ENCODE peak calls at places on chromosomes 11 and 22, in seven cellular contexts. H is neural progenitor cell, A is K562, I is colonic mucosa, Q is heart left ventricle, J is GM23338, B is adrenal gland. C is an unnamed sample.
A peak's percentile ranks its signal among the peaks of the same experiment; 100 is the strongest.

GRCh38 chr22:32967285-32968101 is 90.7 kb downstream of the SYN3 start:
- DNase-seq in J (no peak), H (no peak), A (no peak), B (no peak), I (no peak), Q (no peak), C (no peak)

GRCh38 chr11:23143031-23143430 is 282.8 kb upstream of the CCDC179 start:
- DNase-seq in B (no peak), Q (no peak), I (no peak), J (no peak), H (no peak), A (no peak), C (no peak)

GRCh38 chr11:125244166-125244565 is 79.6 kb downstream of the PKNOX2 start:
- DNase-seq in Q (no peak), J (no peak), A (no peak), B (no peak), H (no peak), I (no peak), C (no peak)

GRCh38 chr11:122642472-122642922 is 13.0 kb upstream of the UBASH3B start:
- DNase-seq in A (no peak), Q (no peak), B (no peak), J (no peak), H (no peak), I (no peak), C (peak; percentile 61)

GRCh38 chr11:74683279-74683871 is 47.9 kb downstream of the CHRDL2 start:
- DNase-seq in I (no peak), B (peak; percentile 36), H (peak; percentile 64), A (no peak), J (peak; percentile 72), Q (no peak), C (no peak)

GRCh38 chr11:122732342-122733300 is 77.1 kb downstream of the UBASH3B start:
- DNase-seq in B (no peak), J (no peak), I (no peak), Q (no peak), A (no peak), H (no peak), C (no peak)

GRCh38 chr11:8016396-8016949 is 29.3 kb downstream of the EIF3F start:
- DNase-seq in J (peak; percentile 81), Q (no peak), I (peak; percentile 9), H (no peak), B (no peak), A (no peak), C (no peak)

GRCh38 chr11:61503135-61503770 is 5.3 kb upstream of the LRRC10B start:
- DNase-seq in A (no peak), I (no peak), B (no peak), H (no peak), Q (no peak), J (no peak), C (no peak)

GRCh38 chr11:12126352-12127019 is 16.1 kb downstream of the MICAL2 start:
- DNase-seq in B (no peak), I (no peak), J (no peak), A (peak; percentile 36), H (no peak), Q (no peak), C (peak; percentile 60)

GRCh38 chr11:14539867-14540475 is 19.8 kb upstream of the PSMA1 start:
- DNase-seq in A (no peak), I (no peak), H (no peak), Q (peak; percentile 15), B (no peak), J (peak; percentile 30), C (no peak)

GRCh38 chr22:21641417-21641794 is 696 bp upstream of the SDF2L1 start:
- DNase-seq in J (peak; percentile 68), Q (no peak), H (peak; percentile 79), B (no peak), A (peak; percentile 90), I (peak; percentile 68), C (no peak)

GRCh38 chr11:107197932-107198331 is 179.7 kb upstream of the GUCY1A2 start:
- DNase-seq in B (no peak), J (no peak), H (no peak), Q (no peak), A (no peak), I (no peak), C (no peak)

GRCh38 chr11:45041556-45041955 is 90.9 kb upstream of the TP53I11 start:
- DNase-seq in H (peak; percentile 45), Q (no peak), I (no peak), A (no peak), J (no peak), B (no peak), C (no peak)

GRCh38 chr22:25759825-25760231 is 17.8 kb downstream of the MYO18B start:
- DNase-seq in B (no peak), I (no peak), H (no peak), J (no peak), A (no peak), Q (peak; percentile 57), C (peak; percentile 65)

GRCh38 chr11:119493712-119494111 is 70.7 kb upstream of the THY1 start:
- DNase-seq in J (peak; percentile 88), H (peak; percentile 85), B (peak; percentile 47), Q (no peak), I (peak; percentile 30), A (peak; percentile 72), C (peak; percentile 27)

DNA sequence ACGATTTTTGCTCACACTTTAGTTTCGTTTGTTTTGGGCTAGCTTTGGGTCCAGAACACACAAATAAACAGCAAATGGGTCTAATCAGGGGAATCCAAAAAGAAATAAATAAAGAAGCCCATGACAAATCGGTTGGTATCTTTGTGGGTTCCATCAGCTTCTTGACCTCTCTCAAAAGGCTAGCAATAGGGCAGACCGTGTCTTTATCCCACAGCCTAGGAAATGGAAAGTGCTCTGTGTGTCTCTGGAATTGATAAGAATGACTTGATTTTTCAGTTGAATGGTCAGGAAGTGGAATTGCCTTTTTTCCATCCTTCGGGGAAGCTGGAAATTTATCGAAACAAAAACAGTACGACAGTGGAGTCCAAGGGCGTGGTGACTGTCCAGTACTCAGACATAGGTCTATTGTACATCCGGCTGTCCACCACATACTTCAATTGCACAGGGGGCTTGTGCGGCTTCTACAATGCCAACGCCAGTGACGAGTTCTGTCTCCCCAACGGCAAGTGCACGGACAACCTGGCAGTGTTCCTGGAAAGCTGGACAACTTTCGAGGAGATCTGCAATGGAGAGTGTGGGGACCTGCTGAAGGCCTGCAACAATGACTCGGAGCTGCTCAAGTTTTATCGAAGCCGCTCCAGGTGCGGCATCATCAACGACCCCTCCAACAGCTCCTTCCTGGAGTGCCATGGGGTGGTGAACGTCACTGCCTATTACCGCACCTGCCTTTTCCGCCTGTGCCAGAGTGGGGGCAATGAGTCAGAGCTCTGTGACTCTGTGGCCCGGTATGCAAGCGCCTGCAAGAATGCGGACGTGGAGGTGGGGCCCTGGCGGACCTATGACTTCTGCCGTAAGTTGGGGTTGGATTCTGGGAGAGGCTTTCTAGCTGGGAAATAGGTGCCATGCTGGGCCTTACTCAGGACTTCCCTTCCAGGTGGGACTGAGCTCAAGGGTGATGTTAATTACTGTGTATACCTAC is 28.6 kb downstream of the TECTA start:
- DNase-seq in A (no peak), H (no peak), I (no peak), J (no peak), B (no peak), Q (no peak), C (peak; percentile 45)
- H3K27ac ChIP-seq in A (no peak overlapping the region), H (no peak overlapping the region), I (no peak overlapping the region), J (no peak overlapping the region), B (no peak overlapping the region), Q (no peak overlapping the region), C (no peak overlapping the region)

GRCh38 chr11:105582497-105582896 is 27.4 kb upstream of the GRIA4 start:
- DNase-seq in H (no peak), Q (no peak), I (no peak), A (no peak), B (no peak), J (no peak), C (no peak)

GRCh38 chr11:105579111-105579510 is 30.8 kb upstream of the GRIA4 start:
- DNase-seq in Q (no peak), B (no peak), I (no peak), H (no peak), A (no peak), J (no peak), C (no peak)

GRCh38 chr11:105573091-105573490 is 36.8 kb upstream of the GRIA4 start:
- DNase-seq in H (no peak), B (no peak), I (no peak), J (no peak), Q (no peak), A (no peak), C (no peak)

DNA sequence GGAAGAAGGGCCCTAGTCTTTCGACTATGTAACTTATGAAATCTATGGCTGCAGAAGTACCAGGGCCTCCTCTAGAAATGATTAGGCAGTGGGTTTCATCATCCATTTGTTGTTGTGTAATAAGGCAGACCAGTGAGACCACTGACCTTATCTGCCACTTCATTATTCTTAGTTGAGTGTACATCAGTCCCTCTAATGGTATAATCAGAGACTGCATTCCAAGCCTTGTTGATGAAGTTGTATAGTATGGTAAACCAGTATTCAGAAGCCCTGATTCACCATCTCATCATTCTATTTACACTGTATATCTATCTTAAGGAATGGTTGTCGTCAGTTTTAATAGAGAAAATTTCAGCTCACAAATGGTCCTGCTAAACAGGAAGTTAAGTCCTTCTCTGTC is 32.2 kb upstream of the GRIA4 start:
- DNase-seq in H (peak; percentile 7), A (no peak), B (no peak), J (no peak), Q (no peak), I (no peak), C (peak; percentile 2)
- TF ChIP-seq CTCF in H (peak; percentile 31), A (no peak), B (no peak), J (no peak), Q (no peak), I (no peak), C (no peak)

GRCh38 chr11:68383976-68384501 is 71.6 kb downstream of the LRP5 start:
- DNase-seq in I (peak; percentile 79), H (peak; percentile 72), A (peak; percentile 81), J (peak; percentile 86), B (peak; percentile 72), Q (peak; percentile 68), C (peak; percentile 51)
- H3K27ac ChIP-seq in I (no peak overlapping the region), H (no peak overlapping the region), A (no peak overlapping the region), J (no peak overlapping the region), B (no peak overlapping the region), Q (peak overlapping the region; percentile 84), C (peak overlapping the region; percentile 15)

GRCh38 chr11:35340715-35341114 is 78.6 kb downstream of the SLC1A2 start:
- DNase-seq in H (no peak), Q (peak; percentile 60), B (no peak), I (no peak), A (no peak), J (no peak), C (no peak)
- TF ChIP-seq CTCF in H (no peak), Q (no peak), B (no peak), I (no peak), A (no peak), J (no peak), C (no peak)

GRCh38 chr22:20578192-20578591 is 70.8 kb downstream of the MED15 start:
- DNase-seq in I (no peak), J (no peak), Q (no peak), B (no peak), A (no peak), H (no peak), C (no peak)
- H3K27ac ChIP-seq in I (no peak overlapping the region), J (no peak overlapping the region), Q (no peak overlapping the region), B (no peak overlapping the region), A (no peak overlapping the region), H (no peak overlapping the region), C (peak overlapping the region; percentile 99)

GRCh38 chr11:79371152-79371551 is 69.7 kb downstream of the TENM4 start:
- DNase-seq in Q (no peak), I (no peak), B (no peak), A (no peak), J (peak; percentile 40), H (no peak), C (peak; percentile 21)
- TF ChIP-seq CTCF in Q (no peak), I (no peak), B (no peak), A (no peak), J (peak; percentile 56), H (no peak), C (no peak)

GRCh38 chr11:117618956-117619355 is 178.1 kb downstream of the DSCAML1 start:
- DNase-seq in B (no peak), A (no peak), J (peak; percentile 82), I (no peak), H (peak; percentile 58), Q (no peak), C (no peak)
- H3K27ac ChIP-seq in B (no peak overlapping the region), A (no peak overlapping the region), J (no peak overlapping the region), I (no peak overlapping the region), H (no peak overlapping the region), Q (no peak overlapping the region), C (no peak overlapping the region)

C was measured in RWPE1.